ENCODE peak calls at places on chromosomes 3 and 15, in seven cellular contexts. One of them, this sample, is unnamed.

GRCh38 chr3:78666458-78666800 is 1101.4 kb downstream of the ROBO1 start:
- DNase-seq in DND-41: no peak
- DNase-seq in fibroblast of mammary gland: peak
- DNase-seq in GM13976: no peak
- DNase-seq in endodermal cell: no peak
- DNase-seq in AG04450: no peak
- DNase-seq in CD8-positive, alpha-beta T cell: no peak
- DNase-seq in this sample: no peak

GRCh38 chr3:53478166-53478830 is 16.1 kb upstream of the CACNA1D start:
- DNase-seq in AG04450: no peak
- DNase-seq in endodermal cell: no peak
- DNase-seq in GM13976: no peak
- DNase-seq in DND-41: no peak
- DNase-seq in fibroblast of mammary gland: no peak
- DNase-seq in CD8-positive, alpha-beta T cell: no peak
- DNase-seq in this sample: no peak

GRCh38 chr3:79410617-79411016 is 357.2 kb downstream of the ROBO1 start:
- DNase-seq in DND-41: no peak
- DNase-seq in GM13976: no peak
- DNase-seq in CD8-positive, alpha-beta T cell: no peak
- DNase-seq in AG04450: no peak
- DNase-seq in endodermal cell: no peak
- DNase-seq in fibroblast of mammary gland: no peak
- DNase-seq in this sample: no peak

GRCh38 chr3:33787328-33788009 is 11.0 kb upstream of the PDCD6IP start:
- DNase-seq in CD8-positive, alpha-beta T cell: peak
- DNase-seq in DND-41: peak
- DNase-seq in AG04450: peak
- DNase-seq in GM13976: peak
- DNase-seq in fibroblast of mammary gland: peak
- DNase-seq in endodermal cell: peak
- DNase-seq in this sample: peak

GRCh38 chr3:88991496-88991895 is 115.9 kb upstream of the EPHA3 start:
- DNase-seq in fibroblast of mammary gland: no peak
- DNase-seq in DND-41: no peak
- DNase-seq in endodermal cell: no peak
- DNase-seq in GM13976: no peak
- DNase-seq in AG04450: no peak
- DNase-seq in CD8-positive, alpha-beta T cell: no peak
- DNase-seq in this sample: no peak

GRCh38 chr3:160921020-160921635 is 165.1 kb downstream of the PPM1L start:
- DNase-seq in AG04450: no peak
- DNase-seq in GM13976: peak
- DNase-seq in CD8-positive, alpha-beta T cell: no peak
- DNase-seq in DND-41: no peak
- DNase-seq in endodermal cell: peak
- DNase-seq in fibroblast of mammary gland: peak
- DNase-seq in this sample: no peak

GRCh38 chr3:35829499-35829898 is 190.2 kb downstream of the ARPP21 start:
- DNase-seq in GM13976: no peak
- DNase-seq in CD8-positive, alpha-beta T cell: no peak
- DNase-seq in endodermal cell: no peak
- DNase-seq in DND-41: no peak
- DNase-seq in fibroblast of mammary gland: no peak
- DNase-seq in AG04450: no peak
- DNase-seq in this sample: no peak

GRCh38 chr15:35719964-35720507 is 174.1 kb upstream of the DPH6 start:
- DNase-seq in AG04450: no peak
- DNase-seq in endodermal cell: no peak
- DNase-seq in DND-41: no peak
- DNase-seq in CD8-positive, alpha-beta T cell: no peak
- DNase-seq in GM13976: no peak
- DNase-seq in fibroblast of mammary gland: no peak
- DNase-seq in this sample: no peak

GRCh38 chr15:100897201-100897872 is 17.7 kb downstream of the ALDH1A3 start:
- DNase-seq in CD8-positive, alpha-beta T cell: no peak
- DNase-seq in fibroblast of mammary gland: no peak
- DNase-seq in GM13976: no peak
- DNase-seq in endodermal cell: peak
- DNase-seq in DND-41: no peak
- DNase-seq in AG04450: no peak
- DNase-seq in this sample: no peak

GRCh38 chr3:159929181-159929893 is 59.3 kb upstream of the IL12A start:
- DNase-seq in endodermal cell: no peak
- DNase-seq in DND-41: no peak
- DNase-seq in CD8-positive, alpha-beta T cell: no peak
- DNase-seq in fibroblast of mammary gland: peak
- DNase-seq in GM13976: peak
- DNase-seq in AG04450: peak
- DNase-seq in this sample: no peak

GRCh38 chr3:108100906-108101305 is 10.1 kb upstream of the CD47 start:
- DNase-seq in DND-41: no peak
- DNase-seq in endodermal cell: no peak
- DNase-seq in AG04450: no peak
- DNase-seq in GM13976: peak
- DNase-seq in CD8-positive, alpha-beta T cell: no peak
- DNase-seq in fibroblast of mammary gland: no peak
- DNase-seq in this sample: no peak

GRCh38 chr3:54223063-54223462 is 100.7 kb downstream of the CACNA2D3 start:
- DNase-seq in fibroblast of mammary gland: no peak
- DNase-seq in GM13976: no peak
- DNase-seq in DND-41: no peak
- DNase-seq in CD8-positive, alpha-beta T cell: no peak
- DNase-seq in endodermal cell: no peak
- DNase-seq in AG04450: no peak
- DNase-seq in this sample: no peak

GRCh38 chr15:38243278-38243677 is 9.4 kb upstream of the SPRED1 start:
- DNase-seq in GM13976: no peak
- DNase-seq in DND-41: no peak
- DNase-seq in endodermal cell: no peak
- DNase-seq in AG04450: no peak
- DNase-seq in fibroblast of mammary gland: no peak
- DNase-seq in CD8-positive, alpha-beta T cell: no peak
- DNase-seq in this sample: no peak

GRCh38 chr3:87625911-87626310 is 349.5 kb upstream of the POU1F1 start:
- DNase-seq in fibroblast of mammary gland: no peak
- DNase-seq in CD8-positive, alpha-beta T cell: no peak
- DNase-seq in GM13976: no peak
- DNase-seq in AG04450: no peak
- DNase-seq in DND-41: no peak
- DNase-seq in endodermal cell: no peak
- DNase-seq in this sample: no peak

GRCh38 chr3:190646996-190647395 is 133.1 kb downstream of the IL1RAP start:
- DNase-seq in fibroblast of mammary gland: no peak
- DNase-seq in endodermal cell: no peak
- DNase-seq in DND-41: no peak
- DNase-seq in GM13976: no peak
- DNase-seq in CD8-positive, alpha-beta T cell: no peak
- DNase-seq in AG04450: no peak
- DNase-seq in this sample: no peak

GRCh38 chr3:155367510-155367909 is 74.0 kb upstream of the STRIT1 start:
- DNase-seq in AG04450: no peak
- DNase-seq in endodermal cell: no peak
- DNase-seq in DND-41: no peak
- DNase-seq in GM13976: no peak
- DNase-seq in fibroblast of mammary gland: no peak
- DNase-seq in CD8-positive, alpha-beta T cell: no peak
- DNase-seq in this sample: no peak

GRCh38 chr3:156149781-156150375 is 29.5 kb downstream of the KCNAB1 start:
- DNase-seq in CD8-positive, alpha-beta T cell: no peak
- DNase-seq in endodermal cell: no peak
- DNase-seq in GM13976: no peak
- DNase-seq in DND-41: no peak
- DNase-seq in AG04450: no peak
- DNase-seq in fibroblast of mammary gland: no peak
- DNase-seq in this sample: no peak

GRCh38 chr3:27114684-27115083 is 254.5 kb downstream of the NEK10 start:
- DNase-seq in CD8-positive, alpha-beta T cell: no peak
- DNase-seq in DND-41: no peak
- DNase-seq in endodermal cell: no peak
- DNase-seq in fibroblast of mammary gland: peak
- DNase-seq in GM13976: no peak
- DNase-seq in AG04450: no peak
- DNase-seq in this sample: no peak

GRCh38 chr15:59436774-59437472 is 1.1 kb upstream of the FAM81A start:
- DNase-seq in GM13976: no peak
- DNase-seq in DND-41: no peak
- DNase-seq in fibroblast of mammary gland: no peak
- DNase-seq in endodermal cell: no peak
- DNase-seq in CD8-positive, alpha-beta T cell: no peak
- DNase-seq in AG04450: no peak
- DNase-seq in this sample: no peak

GRCh38 chr15:82105458-82106205 is 59.8 kb upstream of the MEX3B start:
- DNase-seq in fibroblast of mammary gland: peak
- DNase-seq in CD8-positive, alpha-beta T cell: no peak
- DNase-seq in DND-41: no peak
- DNase-seq in GM13976: no peak
- DNase-seq in AG04450: no peak
- DNase-seq in endodermal cell: peak
- DNase-seq in this sample: no peak
- TF ChIP-seq CTCF in fibroblast of mammary gland: no peak
- TF ChIP-seq CTCF in CD8-positive, alpha-beta T cell: no peak
- TF ChIP-seq CTCF in DND-41: no peak
- TF ChIP-seq CTCF in GM13976: no peak
- TF ChIP-seq CTCF in AG04450: no peak
- TF ChIP-seq CTCF in endodermal cell: no peak
- TF ChIP-seq CTCF in this sample: no peak

DNA sequence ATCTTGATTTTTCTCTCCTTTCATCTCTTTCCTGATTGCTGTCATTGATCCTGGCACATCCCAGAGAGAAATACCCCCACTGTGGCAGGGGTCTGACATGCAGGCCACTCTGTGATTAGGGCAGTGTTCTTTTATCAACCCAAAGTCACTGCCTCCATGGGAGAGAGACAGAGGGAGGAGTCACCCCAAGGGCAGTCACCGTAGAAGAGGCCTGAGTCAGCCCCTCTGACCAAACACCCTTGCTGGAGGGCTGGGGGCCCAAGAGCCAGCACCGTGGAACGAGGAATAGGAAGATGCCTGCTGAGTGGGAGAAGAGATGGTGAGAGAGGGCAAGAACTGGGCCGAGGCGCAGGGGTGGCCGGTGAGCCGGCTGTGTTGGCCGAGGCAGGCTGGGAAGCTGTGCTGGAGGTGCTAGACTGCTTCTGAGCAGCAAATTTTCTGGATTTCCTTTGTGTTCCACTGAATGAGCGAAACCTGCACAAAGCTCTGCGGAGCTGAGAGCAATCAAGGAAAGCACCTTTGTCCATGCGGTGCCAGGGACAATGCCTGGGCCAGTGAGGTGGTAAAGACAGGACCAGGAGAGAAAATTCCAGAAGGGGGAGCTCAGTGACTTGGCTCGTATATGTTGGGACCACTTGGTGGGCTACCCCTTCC is 103.8 kb downstream of the ADCY5 start:
- DNase-seq in fibroblast of mammary gland: no peak
- DNase-seq in CD8-positive, alpha-beta T cell: no peak
- DNase-seq in DND-41: no peak
- DNase-seq in GM13976: no peak
- DNase-seq in AG04450: no peak
- DNase-seq in endodermal cell: peak
- DNase-seq in this sample: no peak
- TF ChIP-seq CTCF in fibroblast of mammary gland: no peak
- TF ChIP-seq CTCF in CD8-positive, alpha-beta T cell: no peak
- TF ChIP-seq CTCF in DND-41: no peak
- TF ChIP-seq CTCF in GM13976: no peak
- TF ChIP-seq CTCF in AG04450: no peak
- TF ChIP-seq CTCF in endodermal cell: peak
- TF ChIP-seq CTCF in this sample: no peak

DNA sequence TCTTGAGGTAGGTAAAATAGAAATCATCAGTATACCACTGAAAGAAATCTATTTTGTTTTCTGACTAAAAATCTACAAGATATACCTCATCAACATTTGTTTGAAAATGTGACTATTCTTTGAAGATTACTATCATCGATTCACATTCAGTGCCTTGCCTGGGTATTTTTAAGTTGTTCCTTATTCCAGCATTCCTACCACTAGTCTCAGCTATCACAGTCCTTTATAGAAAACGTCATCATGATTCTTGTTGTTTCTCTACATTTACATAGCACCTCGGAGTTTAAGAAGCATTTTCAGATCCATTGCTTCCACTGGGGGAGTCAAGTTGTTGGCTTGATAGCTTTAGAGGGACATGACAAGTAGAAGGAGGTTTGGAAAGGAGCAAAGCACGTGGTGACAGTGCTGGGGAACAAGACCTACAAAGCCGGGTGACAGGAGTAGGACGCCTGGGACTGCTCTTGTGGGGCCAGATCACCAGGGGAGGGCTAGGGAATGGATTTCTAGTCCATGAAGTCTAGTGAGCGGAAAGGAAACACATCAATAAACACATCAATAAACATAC is 61.5 kb downstream of the HES1 start:
- DNase-seq in AG04450: no peak
- DNase-seq in endodermal cell: no peak
- DNase-seq in DND-41: no peak
- DNase-seq in fibroblast of mammary gland: no peak
- DNase-seq in CD8-positive, alpha-beta T cell: no peak
- DNase-seq in GM13976: no peak
- DNase-seq in this sample: no peak
- TF ChIP-seq CTCF in AG04450: peak
- TF ChIP-seq CTCF in endodermal cell: peak
- TF ChIP-seq CTCF in DND-41: no peak
- TF ChIP-seq CTCF in fibroblast of mammary gland: no peak
- TF ChIP-seq CTCF in CD8-positive, alpha-beta T cell: no peak
- TF ChIP-seq CTCF in GM13976: no peak
- TF ChIP-seq CTCF in this sample: no peak

GRCh38 chr15:40773496-40773895 is 3.7 kb downstream of the C15orf62 start:
- DNase-seq in DND-41: no peak
- DNase-seq in endodermal cell: no peak
- DNase-seq in CD8-positive, alpha-beta T cell: no peak
- DNase-seq in GM13976: no peak
- DNase-seq in AG04450: no peak
- DNase-seq in fibroblast of mammary gland: no peak
- DNase-seq in this sample: no peak

GRCh38 chr15:40770147-40770721 is 454 bp downstream of the C15orf62 start:
- DNase-seq in fibroblast of mammary gland: no peak
- DNase-seq in GM13976: peak
- DNase-seq in AG04450: no peak
- DNase-seq in CD8-positive, alpha-beta T cell: no peak
- DNase-seq in endodermal cell: no peak
- DNase-seq in DND-41: peak
- DNase-seq in this sample: peak

GRCh38 chr15:40771242-40771641 is 1.5 kb downstream of the C15orf62 start:
- DNase-seq in GM13976: no peak
- DNase-seq in DND-41: no peak
- DNase-seq in AG04450: no peak
- DNase-seq in endodermal cell: no peak
- DNase-seq in CD8-positive, alpha-beta T cell: no peak
- DNase-seq in fibroblast of mammary gland: no peak
- DNase-seq in this sample: no peak

GRCh38 chr15:40773902-40774301 is 4.1 kb downstream of the C15orf62 start:
- DNase-seq in DND-41: no peak
- DNase-seq in GM13976: no peak
- DNase-seq in endodermal cell: no peak
- DNase-seq in AG04450: no peak
- DNase-seq in fibroblast of mammary gland: no peak
- DNase-seq in CD8-positive, alpha-beta T cell: no peak
- DNase-seq in this sample: no peak

DNA sequence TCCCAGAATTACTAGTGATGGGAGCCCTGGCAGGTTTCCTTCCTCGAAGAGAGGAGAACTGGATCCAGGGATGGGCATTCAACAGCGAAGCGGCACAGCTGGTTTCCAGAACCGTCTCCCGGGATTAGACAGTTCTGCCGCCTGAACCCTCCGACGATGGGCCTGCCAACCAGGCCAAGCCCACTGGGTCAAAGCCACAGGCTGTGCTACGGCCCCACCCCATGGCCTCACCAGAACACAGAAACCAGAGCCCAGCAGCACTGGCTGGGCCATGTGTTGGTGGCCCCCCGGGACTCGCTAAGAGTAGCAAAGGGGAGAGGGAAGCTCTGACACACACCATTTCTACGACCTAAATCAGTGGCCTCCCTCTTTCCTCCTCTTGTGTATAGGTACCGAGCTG is 2.2 kb downstream of the C15orf62 start:
- DNase-seq in AG04450: no peak
- DNase-seq in CD8-positive, alpha-beta T cell: no peak
- DNase-seq in endodermal cell: no peak
- DNase-seq in DND-41: no peak
- DNase-seq in GM13976: no peak
- DNase-seq in fibroblast of mammary gland: no peak
- DNase-seq in this sample: no peak
- TF ChIP-seq CTCF in AG04450: no peak
- TF ChIP-seq CTCF in CD8-positive, alpha-beta T cell: no peak
- TF ChIP-seq CTCF in endodermal cell: no peak
- TF ChIP-seq CTCF in DND-41: no peak
- TF ChIP-seq CTCF in GM13976: no peak
- TF ChIP-seq CTCF in fibroblast of mammary gland: no peak
- TF ChIP-seq CTCF in this sample: no peak